ENCODE peak calls at places on chromosomes 7 and 10, in nine cellular contexts. B is activated naive CD8-positive, alpha-beta T cell treated with anti-CD3 and anti-CD28 coated beads, Interleukin-2, amount 50 U/mL, for 24 hours; U is kidney; Q is transverse colon; Z is fibroblast of pulmonary artery; R is left ventricle myocardium inferior; A is H9; L is GM13977; Y is effector CD4-positive, alpha-beta T cell. W is an unnamed sample.

GRCh38 chr10:130804778-130805634 is 506.5 kb downstream of the TCERG1L start:
- DNase-seq in A (peak), Q (no peak), U (peak), B (no peak), Z (no peak), R (no peak), Y (no peak), L (peak), W (no peak)

GRCh38 chr7:75937958-75938786 is 23.2 kb downstream of the POR start:
- DNase-seq in B (no peak), R (peak), L (no peak), U (peak), A (no peak), Z (peak), Y (no peak), Q (peak), W (no peak)

GRCh38 chr7:158541330-158542010 is 46.2 kb downstream of the PTPRN2 start:
- DNase-seq in Y (no peak), U (no peak), Q (no peak), A (no peak), B (peak), L (no peak), R (no peak), Z (no peak), W (peak)

GRCh38 chr10:28912017-28912783 is 234.9 kb downstream of the BAMBI start:
- DNase-seq in B (no peak), Y (no peak), Q (no peak), A (no peak), L (no peak), R (no peak), U (no peak), Z (no peak), W (no peak)

GRCh38 chr10:16789266-16789665 is 28.0 kb downstream of the RSU1 start:
- DNase-seq in B (no peak), L (no peak), Y (no peak), A (no peak), Z (no peak), Q (no peak), U (no peak), R (no peak), W (no peak)

GRCh38 chr10:68861253-68861652 is 33.9 kb downstream of the STOX1 start:
- DNase-seq in Q (no peak), Y (no peak), U (no peak), A (no peak), L (no peak), R (no peak), B (no peak), Z (peak), W (no peak)

GRCh38 chr10:22615819-22616499 is 98.4 kb downstream of the PIP4K2A start:
- DNase-seq in Z (no peak), L (peak), R (peak), B (no peak), A (no peak), Y (peak), U (no peak), Q (peak), W (peak)

GRCh38 chr7:142188159-142188558 is 69.7 kb downstream of the PRSS58 start:
- DNase-seq in A (no peak), Q (no peak), B (no peak), Y (no peak), R (no peak), U (no peak), Z (no peak), L (no peak), W (no peak)

GRCh38 chr7:129781128-129781855 is 169.8 kb downstream of the NRF1 start:
- DNase-seq in U (no peak), R (no peak), B (peak), L (peak), Y (no peak), Z (no peak), Q (no peak), A (no peak), W (no peak)

GRCh38 chr7:84393776-84394175 is 199.2 kb upstream of the SEMA3A start:
- DNase-seq in Q (no peak), L (no peak), Z (peak), R (no peak), B (no peak), Y (no peak), U (no peak), A (no peak), W (no peak)

GRCh38 chr7:55120501-55121198 is 101.8 kb downstream of the EGFR start:
- DNase-seq in A (no peak), Y (no peak), U (no peak), Q (no peak), B (no peak), L (no peak), Z (peak), R (peak), W (no peak)

GRCh38 chr10:60733189-60733815 is 45.0 kb upstream of the CDK1 start:
- DNase-seq in R (no peak), L (peak), Z (no peak), U (peak), Y (peak), Q (peak), B (peak), A (peak), W (peak)

GRCh38 chr10:46229144-46229563 is 57.6 kb upstream of the ANTXRL start:
- DNase-seq in Y (no peak), Z (no peak), Q (peak), U (no peak), L (peak), R (no peak), B (peak), A (peak), W (peak)